ENCODE peak calls at places on chromosomes 5 and 9, in five cellular contexts. One of them, this sample, is unnamed. For H3K36me3, the result is how much of the 10 kb centered on the place peaks cover.

GRCh38 chr5:118723021-118723338 is 265.4 kb downstream of the DTWD2 start:
- DNase-seq in CD8-positive, alpha-beta memory T cell: no peak
- DNase-seq in fibroblast of lung: no peak
- DNase-seq in MG63: no peak
- DNase-seq in psoas muscle: no peak
- DNase-seq in this sample: peak

GRCh38 chr9:110260911-110261310 is 4.6 kb upstream of the TXN start:
- DNase-seq in fibroblast of lung: no peak
- DNase-seq in psoas muscle: no peak
- DNase-seq in MG63: no peak
- DNase-seq in CD8-positive, alpha-beta memory T cell: no peak
- DNase-seq in this sample: no peak

GRCh38 chr9:110939573-110939972 is 98.7 kb downstream of the LPAR1 start:
- DNase-seq in fibroblast of lung: no peak
- DNase-seq in CD8-positive, alpha-beta memory T cell: no peak
- DNase-seq in MG63: no peak
- DNase-seq in psoas muscle: no peak
- DNase-seq in this sample: no peak

GRCh38 chr9:92968081-92968480 is 20.8 kb downstream of the FGD3 start:
- DNase-seq in psoas muscle: no peak
- DNase-seq in MG63: no peak
- DNase-seq in fibroblast of lung: no peak
- DNase-seq in CD8-positive, alpha-beta memory T cell: no peak
- DNase-seq in this sample: no peak

GRCh38 chr5:88934401-88934800 is 51.4 kb upstream of the MEF2C start:
- DNase-seq in psoas muscle: no peak
- DNase-seq in fibroblast of lung: no peak
- DNase-seq in CD8-positive, alpha-beta memory T cell: no peak
- DNase-seq in MG63: no peak
- DNase-seq in this sample: no peak

GRCh38 chr5:125277494-125278154 is 531.2 kb upstream of the ZNF608 start:
- DNase-seq in MG63: peak
- DNase-seq in psoas muscle: no peak
- DNase-seq in fibroblast of lung: peak
- DNase-seq in CD8-positive, alpha-beta memory T cell: no peak
- DNase-seq in this sample: peak

GRCh38 chr5:380701-381309 is 59.3 kb downstream of the AHRR start:
- DNase-seq in CD8-positive, alpha-beta memory T cell: no peak
- DNase-seq in MG63: no peak
- DNase-seq in fibroblast of lung: no peak
- DNase-seq in psoas muscle: no peak
- DNase-seq in this sample: no peak

GRCh38 chr9:27353405-27354229 is 56.7 kb upstream of the EQTN start:
- DNase-seq in fibroblast of lung: no peak
- DNase-seq in psoas muscle: peak
- DNase-seq in MG63: peak
- DNase-seq in CD8-positive, alpha-beta memory T cell: no peak
- DNase-seq in this sample: no peak

GRCh38 chr9:562330-562729 is 279.2 kb upstream of the DMRT1 start:
- DNase-seq in fibroblast of lung: no peak
- DNase-seq in CD8-positive, alpha-beta memory T cell: no peak
- DNase-seq in psoas muscle: no peak
- DNase-seq in MG63: no peak
- DNase-seq in this sample: no peak

GRCh38 chr9:127973169-127974001 is 7.4 kb downstream of the EEIG1 start:
- DNase-seq in MG63: no peak
- DNase-seq in CD8-positive, alpha-beta memory T cell: no peak
- DNase-seq in psoas muscle: peak
- DNase-seq in fibroblast of lung: no peak
- DNase-seq in this sample: no peak

GRCh38 chr9:87950765-87951488 is 23.4 kb downstream of the CDK20 start:
- DNase-seq in MG63: no peak
- DNase-seq in fibroblast of lung: peak
- DNase-seq in psoas muscle: no peak
- DNase-seq in CD8-positive, alpha-beta memory T cell: no peak
- DNase-seq in this sample: peak

GRCh38 chr9:69809304-69809863 is 11.2 kb upstream of the CFAP95 start:
- DNase-seq in psoas muscle: no peak
- DNase-seq in fibroblast of lung: no peak
- DNase-seq in CD8-positive, alpha-beta memory T cell: no peak
- DNase-seq in MG63: no peak
- DNase-seq in this sample: no peak

GRCh38 chr5:159442210-159442850 is 112.0 kb upstream of the IL12B start:
- DNase-seq in CD8-positive, alpha-beta memory T cell: no peak
- DNase-seq in fibroblast of lung: peak
- DNase-seq in psoas muscle: no peak
- DNase-seq in MG63: no peak
- DNase-seq in this sample: no peak

GRCh38 chr5:135212361-135213033 is 178.5 kb upstream of the PITX1 start:
- DNase-seq in psoas muscle: no peak
- DNase-seq in MG63: no peak
- DNase-seq in CD8-positive, alpha-beta memory T cell: no peak
- DNase-seq in fibroblast of lung: no peak
- DNase-seq in this sample: no peak

GRCh38 chr5:9282211-9282610 is 263.7 kb downstream of the SEMA5A start:
- DNase-seq in CD8-positive, alpha-beta memory T cell: no peak
- DNase-seq in fibroblast of lung: no peak
- DNase-seq in psoas muscle: no peak
- DNase-seq in MG63: no peak
- DNase-seq in this sample: no peak

GRCh38 chr5:65137631-65138030 is 344.1 kb downstream of the ADAMTS6 start:
- DNase-seq in psoas muscle: no peak
- DNase-seq in fibroblast of lung: no peak
- DNase-seq in CD8-positive, alpha-beta memory T cell: no peak
- DNase-seq in MG63: no peak
- DNase-seq in this sample: no peak

GRCh38 chr5:138807182-138807581 is 54.0 kb downstream of the CTNNA1 start:
- DNase-seq in CD8-positive, alpha-beta memory T cell: no peak
- DNase-seq in psoas muscle: no peak
- DNase-seq in fibroblast of lung: no peak
- DNase-seq in MG63: no peak
- DNase-seq in this sample: no peak

GRCh38 chr5:155886311-155887031 is 440.5 kb upstream of the SGCD start:
- DNase-seq in psoas muscle: no peak
- DNase-seq in CD8-positive, alpha-beta memory T cell: no peak
- DNase-seq in fibroblast of lung: no peak
- DNase-seq in MG63: peak
- DNase-seq in this sample: peak

GRCh38 chr5:1724822-1725602 is 74.6 kb downstream of the MRPL36 start:
- DNase-seq in psoas muscle: no peak
- DNase-seq in MG63: no peak
- DNase-seq in CD8-positive, alpha-beta memory T cell: peak
- DNase-seq in fibroblast of lung: peak
- DNase-seq in this sample: no peak

GRCh38 chr5:68433921-68434879 is 218.6 kb downstream of the PIK3R1 start:
- DNase-seq in CD8-positive, alpha-beta memory T cell: peak
- DNase-seq in fibroblast of lung: peak
- DNase-seq in MG63: peak
- DNase-seq in psoas muscle: peak
- DNase-seq in this sample: peak

GRCh38 chr5:136051486-136052220 is 22.9 kb downstream of the TGFBI start:
- DNase-seq in MG63: no peak
- DNase-seq in CD8-positive, alpha-beta memory T cell: no peak
- DNase-seq in fibroblast of lung: no peak
- DNase-seq in psoas muscle: no peak
- DNase-seq in this sample: no peak

GRCh38 chr5:8848997-8849585 is 696.8 kb downstream of the SEMA5A start:
- DNase-seq in fibroblast of lung: peak
- DNase-seq in MG63: peak
- DNase-seq in psoas muscle: no peak
- DNase-seq in CD8-positive, alpha-beta memory T cell: no peak
- DNase-seq in this sample: no peak

GRCh38 chr9:123375725-123376132 is 19.7 kb downstream of the CRB2 start:
- DNase-seq in CD8-positive, alpha-beta memory T cell: no peak
- DNase-seq in MG63: peak
- DNase-seq in psoas muscle: no peak
- DNase-seq in fibroblast of lung: peak
- DNase-seq in this sample: peak

GRCh38 chr9:126915281-126915816 is 767 bp downstream of the RALGPS1 start:
- DNase-seq in CD8-positive, alpha-beta memory T cell: peak
- DNase-seq in MG63: no peak
- DNase-seq in psoas muscle: peak
- DNase-seq in fibroblast of lung: no peak
- DNase-seq in this sample: no peak

GRCh38 chr5:137822158-137822764 is 45.4 kb upstream of the MYOT start:
- DNase-seq in CD8-positive, alpha-beta memory T cell: no peak
- DNase-seq in MG63: peak
- DNase-seq in psoas muscle: peak
- DNase-seq in fibroblast of lung: peak
- DNase-seq in this sample: peak

GRCh38 chr5:88707216-88707965 is 175.6 kb downstream of the MEF2C start:
- DNase-seq in MG63: no peak
- DNase-seq in psoas muscle: no peak
- DNase-seq in CD8-positive, alpha-beta memory T cell: no peak
- DNase-seq in fibroblast of lung: peak
- DNase-seq in this sample: no peak

GRCh38 chr5:137374110-137374853 is 124.8 kb downstream of the SPOCK1 start:
- DNase-seq in MG63: no peak
- DNase-seq in CD8-positive, alpha-beta memory T cell: no peak
- DNase-seq in psoas muscle: no peak
- DNase-seq in fibroblast of lung: no peak
- DNase-seq in this sample: no peak

DNA sequence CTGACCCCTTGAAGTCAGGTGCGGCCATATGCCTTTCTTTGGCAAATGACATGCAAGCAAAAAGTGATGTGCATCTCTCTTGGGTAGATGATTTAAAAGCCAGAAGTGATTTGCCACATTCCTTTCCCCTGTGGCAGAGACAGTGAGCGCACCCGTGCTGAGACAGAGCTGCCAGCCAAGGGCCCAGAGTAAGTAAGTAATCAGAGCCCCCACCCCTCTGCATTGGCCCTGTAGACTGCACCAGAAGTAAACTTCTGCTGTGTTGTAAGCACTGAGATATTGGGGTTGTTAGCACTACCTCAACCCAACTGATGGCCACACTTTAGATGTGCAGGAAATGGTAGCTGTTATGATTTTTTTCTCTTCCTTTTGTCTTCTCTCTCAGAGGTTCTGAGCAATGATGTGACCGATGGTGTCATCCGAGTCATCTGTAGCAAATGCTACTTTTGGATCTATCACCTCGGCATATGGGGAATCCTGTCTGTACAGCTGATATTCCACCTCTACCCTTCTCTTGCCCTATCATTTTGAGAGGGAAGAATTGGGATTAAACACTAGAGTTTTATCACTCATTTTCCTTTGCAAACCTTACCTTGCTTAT is 58.0 kb downstream of the DOCK2 start:
- DNase-seq in CD8-positive, alpha-beta memory T cell: no peak
- DNase-seq in psoas muscle: no peak
- DNase-seq in MG63: peak
- DNase-seq in fibroblast of lung: no peak
- DNase-seq in this sample: no peak
- H3K36me3 ChIP-seq in CD8-positive, alpha-beta memory T cell: half or more
- H3K36me3 ChIP-seq in psoas muscle: under half
- H3K36me3 ChIP-seq in MG63: under half
- H3K36me3 ChIP-seq in fibroblast of lung: under half
- H3K36me3 ChIP-seq in this sample: under half

GRCh38 chr9:137721479-137721878 is 102.7 kb downstream of the EHMT1 start:
- DNase-seq in psoas muscle: no peak
- DNase-seq in CD8-positive, alpha-beta memory T cell: no peak
- DNase-seq in fibroblast of lung: no peak
- DNase-seq in MG63: no peak
- DNase-seq in this sample: no peak
- H3K36me3 ChIP-seq in psoas muscle: under half
- H3K36me3 ChIP-seq in CD8-positive, alpha-beta memory T cell: under half
- H3K36me3 ChIP-seq in fibroblast of lung: under half
- H3K36me3 ChIP-seq in MG63: under half
- H3K36me3 ChIP-seq in this sample: under half

DNA sequence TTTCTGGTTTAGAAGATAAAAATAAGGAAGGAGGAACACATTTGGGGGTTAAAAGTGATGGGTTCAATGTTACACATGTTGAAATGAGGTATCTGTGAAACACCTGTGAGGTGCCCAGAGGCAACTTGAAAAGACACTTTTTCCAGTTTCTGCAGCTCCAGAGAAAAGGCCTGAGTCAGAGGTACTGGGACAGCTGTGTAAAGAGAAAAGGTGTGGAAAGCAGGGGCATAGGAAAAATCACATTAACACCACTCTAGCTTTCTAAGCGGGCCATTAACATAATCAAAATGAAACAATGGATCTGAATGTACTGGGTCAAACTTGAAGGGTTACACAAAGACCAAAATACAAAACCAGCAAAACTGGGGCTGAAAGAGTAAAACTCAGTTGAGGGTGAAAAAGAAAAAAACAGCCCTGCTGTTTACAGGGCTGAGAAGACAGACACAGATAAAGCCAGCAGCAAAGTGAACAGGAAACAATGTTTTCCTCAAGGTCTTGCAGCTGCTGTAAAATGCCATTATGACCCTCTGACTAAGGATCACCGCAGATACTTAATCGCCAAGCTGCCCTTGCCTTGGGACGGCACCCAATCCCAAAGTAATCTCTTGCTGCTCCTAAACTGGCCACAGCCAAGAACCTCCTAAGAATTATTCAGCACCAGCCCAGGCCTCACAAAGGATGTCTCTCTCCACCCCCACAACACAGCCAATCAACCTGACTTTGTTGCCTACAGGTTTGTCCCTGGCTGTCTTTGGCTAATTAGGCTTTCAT is 104.7 kb downstream of the DROSHA start:
- DNase-seq in psoas muscle: no peak
- DNase-seq in fibroblast of lung: peak
- DNase-seq in CD8-positive, alpha-beta memory T cell: no peak
- DNase-seq in MG63: no peak
- DNase-seq in this sample: peak
- H3K36me3 ChIP-seq in psoas muscle: under half
- H3K36me3 ChIP-seq in fibroblast of lung: under half
- H3K36me3 ChIP-seq in CD8-positive, alpha-beta memory T cell: under half
- H3K36me3 ChIP-seq in MG63: half or more
- H3K36me3 ChIP-seq in this sample: half or more

GRCh38 chr5:150447188-150447587 is 2.4 kb downstream of the RPS14 start:
- DNase-seq in MG63: no peak
- DNase-seq in fibroblast of lung: no peak
- DNase-seq in CD8-positive, alpha-beta memory T cell: no peak
- DNase-seq in psoas muscle: no peak
- DNase-seq in this sample: no peak

GRCh38 chr5:150448353-150448752 is 1.2 kb downstream of the RPS14 start:
- DNase-seq in fibroblast of lung: no peak
- DNase-seq in MG63: no peak
- DNase-seq in CD8-positive, alpha-beta memory T cell: no peak
- DNase-seq in psoas muscle: no peak
- DNase-seq in this sample: no peak

GRCh38 chr5:150446583-150446982 is 3.0 kb downstream of the RPS14 start:
- DNase-seq in psoas muscle: no peak
- DNase-seq in fibroblast of lung: no peak
- DNase-seq in MG63: no peak
- DNase-seq in CD8-positive, alpha-beta memory T cell: no peak
- DNase-seq in this sample: no peak

GRCh38 chr5:150444770-150445169 is 4.8 kb downstream of the RPS14 start:
- DNase-seq in MG63: no peak
- DNase-seq in fibroblast of lung: no peak
- DNase-seq in CD8-positive, alpha-beta memory T cell: no peak
- DNase-seq in psoas muscle: no peak
- DNase-seq in this sample: no peak

GRCh38 chr5:150446103-150446502 is 3.4 kb downstream of the RPS14 start:
- DNase-seq in psoas muscle: no peak
- DNase-seq in MG63: no peak
- DNase-seq in fibroblast of lung: no peak
- DNase-seq in CD8-positive, alpha-beta memory T cell: no peak
- DNase-seq in this sample: no peak
- H3K36me3 ChIP-seq in psoas muscle: under half
- H3K36me3 ChIP-seq in MG63: half or more
- H3K36me3 ChIP-seq in fibroblast of lung: under half
- H3K36me3 ChIP-seq in CD8-positive, alpha-beta memory T cell: under half
- H3K36me3 ChIP-seq in this sample: half or more